ENCODE peak calls at places on chromosomes 12 and 14, in eight cellular contexts. One of them, this sample, is unnamed.

GRCh38 chr12:15728118-15728598 is 61.0 kb downstream of the EPS8 start:
- ATAC-seq in stimulated activated naive CD8-positive, alpha-beta T cell treated with anti-CD3 and anti-CD28 coated beads, Interleukin-15, amount 100 ng/mL, for 72 hours: no peak
- ATAC-seq in right cardiac atrium: peak
- ATAC-seq in IMR-90: peak
- ATAC-seq in left cardiac atrium: peak
- ATAC-seq in left ventricle myocardium superior: no peak
- ATAC-seq in Right ventricle myocardium superior: no peak
- ATAC-seq in sciatic nerve: peak
- ATAC-seq in this sample: no peak

GRCh38 chr12:109737631-109738030 is 24.0 kb downstream of the FAM222A start:
- ATAC-seq in stimulated activated naive CD8-positive, alpha-beta T cell treated with anti-CD3 and anti-CD28 coated beads, Interleukin-15, amount 100 ng/mL, for 72 hours: no peak
- ATAC-seq in right cardiac atrium: no peak
- ATAC-seq in IMR-90: no peak
- ATAC-seq in left cardiac atrium: no peak
- ATAC-seq in left ventricle myocardium superior: no peak
- ATAC-seq in Right ventricle myocardium superior: no peak
- ATAC-seq in sciatic nerve: no peak
- ATAC-seq in this sample: no peak

GRCh38 chr12:26196424-26196722 is 1.0 kb downstream of the SSPN start:
- ATAC-seq in stimulated activated naive CD8-positive, alpha-beta T cell treated with anti-CD3 and anti-CD28 coated beads, Interleukin-15, amount 100 ng/mL, for 72 hours: no peak
- ATAC-seq in right cardiac atrium: peak
- ATAC-seq in IMR-90: peak
- ATAC-seq in left cardiac atrium: peak
- ATAC-seq in left ventricle myocardium superior: peak
- ATAC-seq in Right ventricle myocardium superior: peak
- ATAC-seq in sciatic nerve: peak
- ATAC-seq in this sample: no peak

GRCh38 chr12:48903363-48903981 is 21.8 kb downstream of the FKBP11 start:
- ATAC-seq in stimulated activated naive CD8-positive, alpha-beta T cell treated with anti-CD3 and anti-CD28 coated beads, Interleukin-15, amount 100 ng/mL, for 72 hours: no peak
- ATAC-seq in right cardiac atrium: peak
- ATAC-seq in IMR-90: no peak
- ATAC-seq in left cardiac atrium: no peak
- ATAC-seq in left ventricle myocardium superior: no peak
- ATAC-seq in Right ventricle myocardium superior: no peak
- ATAC-seq in sciatic nerve: no peak
- ATAC-seq in this sample: no peak

GRCh38 chr12:131066207-131066885 is 112.6 kb downstream of the ADGRD1 start:
- ATAC-seq in stimulated activated naive CD8-positive, alpha-beta T cell treated with anti-CD3 and anti-CD28 coated beads, Interleukin-15, amount 100 ng/mL, for 72 hours: peak
- ATAC-seq in right cardiac atrium: peak
- ATAC-seq in IMR-90: no peak
- ATAC-seq in left cardiac atrium: peak
- ATAC-seq in left ventricle myocardium superior: peak
- ATAC-seq in Right ventricle myocardium superior: no peak
- ATAC-seq in sciatic nerve: peak
- ATAC-seq in this sample: no peak

GRCh38 chr14:71720978-71721624 is 211.1 kb upstream of the RGS6 start:
- ATAC-seq in stimulated activated naive CD8-positive, alpha-beta T cell treated with anti-CD3 and anti-CD28 coated beads, Interleukin-15, amount 100 ng/mL, for 72 hours: peak
- ATAC-seq in right cardiac atrium: peak
- ATAC-seq in IMR-90: peak
- ATAC-seq in left cardiac atrium: peak
- ATAC-seq in left ventricle myocardium superior: peak
- ATAC-seq in Right ventricle myocardium superior: peak
- ATAC-seq in sciatic nerve: peak
- ATAC-seq in this sample: peak

GRCh38 chr12:29725587-29726320 is 58.0 kb downstream of the TMTC1 start:
- ATAC-seq in stimulated activated naive CD8-positive, alpha-beta T cell treated with anti-CD3 and anti-CD28 coated beads, Interleukin-15, amount 100 ng/mL, for 72 hours: no peak
- ATAC-seq in right cardiac atrium: peak
- ATAC-seq in IMR-90: peak
- ATAC-seq in left cardiac atrium: peak
- ATAC-seq in left ventricle myocardium superior: peak
- ATAC-seq in Right ventricle myocardium superior: peak
- ATAC-seq in sciatic nerve: peak
- ATAC-seq in this sample: no peak

GRCh38 chr12:78118036-78118435 is 287.3 kb downstream of the NAV3 start:
- ATAC-seq in stimulated activated naive CD8-positive, alpha-beta T cell treated with anti-CD3 and anti-CD28 coated beads, Interleukin-15, amount 100 ng/mL, for 72 hours: no peak
- ATAC-seq in right cardiac atrium: no peak
- ATAC-seq in IMR-90: no peak
- ATAC-seq in left cardiac atrium: no peak
- ATAC-seq in left ventricle myocardium superior: no peak
- ATAC-seq in Right ventricle myocardium superior: no peak
- ATAC-seq in sciatic nerve: no peak
- ATAC-seq in this sample: no peak

GRCh38 chr12:69061574-69061973 is 128.6 kb upstream of the CPM start:
- ATAC-seq in stimulated activated naive CD8-positive, alpha-beta T cell treated with anti-CD3 and anti-CD28 coated beads, Interleukin-15, amount 100 ng/mL, for 72 hours: no peak
- ATAC-seq in right cardiac atrium: no peak
- ATAC-seq in IMR-90: no peak
- ATAC-seq in left cardiac atrium: no peak
- ATAC-seq in left ventricle myocardium superior: no peak
- ATAC-seq in Right ventricle myocardium superior: no peak
- ATAC-seq in sciatic nerve: no peak
- ATAC-seq in this sample: no peak

GRCh38 chr12:98253641-98254040 is 261.7 kb upstream of the TMPO start:
- ATAC-seq in stimulated activated naive CD8-positive, alpha-beta T cell treated with anti-CD3 and anti-CD28 coated beads, Interleukin-15, amount 100 ng/mL, for 72 hours: no peak
- ATAC-seq in right cardiac atrium: no peak
- ATAC-seq in IMR-90: no peak
- ATAC-seq in left cardiac atrium: no peak
- ATAC-seq in left ventricle myocardium superior: no peak
- ATAC-seq in Right ventricle myocardium superior: no peak
- ATAC-seq in sciatic nerve: no peak
- ATAC-seq in this sample: no peak

GRCh38 chr12:71948390-71948789 is 9.7 kb downstream of the TPH2 start:
- ATAC-seq in stimulated activated naive CD8-positive, alpha-beta T cell treated with anti-CD3 and anti-CD28 coated beads, Interleukin-15, amount 100 ng/mL, for 72 hours: no peak
- ATAC-seq in right cardiac atrium: no peak
- ATAC-seq in IMR-90: no peak
- ATAC-seq in left cardiac atrium: no peak
- ATAC-seq in left ventricle myocardium superior: no peak
- ATAC-seq in Right ventricle myocardium superior: no peak
- ATAC-seq in sciatic nerve: no peak
- ATAC-seq in this sample: no peak

GRCh38 chr14:50928002-50928635 is 16.2 kb downstream of the PYGL start:
- ATAC-seq in stimulated activated naive CD8-positive, alpha-beta T cell treated with anti-CD3 and anti-CD28 coated beads, Interleukin-15, amount 100 ng/mL, for 72 hours: no peak
- ATAC-seq in right cardiac atrium: peak
- ATAC-seq in IMR-90: peak
- ATAC-seq in left cardiac atrium: peak
- ATAC-seq in left ventricle myocardium superior: peak
- ATAC-seq in Right ventricle myocardium superior: peak
- ATAC-seq in sciatic nerve: peak
- ATAC-seq in this sample: no peak

GRCh38 chr12:67759829-67760228 is 111.3 kb downstream of the DYRK2 start:
- ATAC-seq in stimulated activated naive CD8-positive, alpha-beta T cell treated with anti-CD3 and anti-CD28 coated beads, Interleukin-15, amount 100 ng/mL, for 72 hours: peak
- ATAC-seq in right cardiac atrium: no peak
- ATAC-seq in IMR-90: no peak
- ATAC-seq in left cardiac atrium: no peak
- ATAC-seq in left ventricle myocardium superior: no peak
- ATAC-seq in Right ventricle myocardium superior: no peak
- ATAC-seq in sciatic nerve: no peak
- ATAC-seq in this sample: peak

GRCh38 chr14:74618078-74618952 is 6.3 kb upstream of the LTBP2 start:
- ATAC-seq in stimulated activated naive CD8-positive, alpha-beta T cell treated with anti-CD3 and anti-CD28 coated beads, Interleukin-15, amount 100 ng/mL, for 72 hours: peak
- ATAC-seq in right cardiac atrium: no peak
- ATAC-seq in IMR-90: no peak
- ATAC-seq in left cardiac atrium: no peak
- ATAC-seq in left ventricle myocardium superior: peak
- ATAC-seq in Right ventricle myocardium superior: peak
- ATAC-seq in sciatic nerve: peak
- ATAC-seq in this sample: peak

GRCh38 chr12:19130224-19131019 is 889 bp downstream of the PLEKHA5 start:
- ATAC-seq in stimulated activated naive CD8-positive, alpha-beta T cell treated with anti-CD3 and anti-CD28 coated beads, Interleukin-15, amount 100 ng/mL, for 72 hours: peak
- ATAC-seq in right cardiac atrium: peak
- ATAC-seq in IMR-90: peak
- ATAC-seq in left cardiac atrium: peak
- ATAC-seq in left ventricle myocardium superior: peak
- ATAC-seq in Right ventricle myocardium superior: peak
- ATAC-seq in sciatic nerve: peak
- ATAC-seq in this sample: peak

GRCh38 chr12:10130042-10130441 is at the start of gene CLEC7A:
- ATAC-seq in stimulated activated naive CD8-positive, alpha-beta T cell treated with anti-CD3 and anti-CD28 coated beads, Interleukin-15, amount 100 ng/mL, for 72 hours: peak
- ATAC-seq in right cardiac atrium: no peak
- ATAC-seq in IMR-90: no peak
- ATAC-seq in left cardiac atrium: peak
- ATAC-seq in left ventricle myocardium superior: peak
- ATAC-seq in Right ventricle myocardium superior: peak
- ATAC-seq in sciatic nerve: peak
- ATAC-seq in this sample: peak

GRCh38 chr12:22900401-22900800 is 275.4 kb downstream of the ETNK1 start:
- ATAC-seq in stimulated activated naive CD8-positive, alpha-beta T cell treated with anti-CD3 and anti-CD28 coated beads, Interleukin-15, amount 100 ng/mL, for 72 hours: no peak
- ATAC-seq in right cardiac atrium: no peak
- ATAC-seq in IMR-90: no peak
- ATAC-seq in left cardiac atrium: no peak
- ATAC-seq in left ventricle myocardium superior: no peak
- ATAC-seq in Right ventricle myocardium superior: no peak
- ATAC-seq in sciatic nerve: no peak
- ATAC-seq in this sample: no peak

GRCh38 chr14:61034416-61035100 is 53.5 kb downstream of the SLC38A6 start:
- ATAC-seq in stimulated activated naive CD8-positive, alpha-beta T cell treated with anti-CD3 and anti-CD28 coated beads, Interleukin-15, amount 100 ng/mL, for 72 hours: no peak
- ATAC-seq in right cardiac atrium: no peak
- ATAC-seq in IMR-90: no peak
- ATAC-seq in left cardiac atrium: no peak
- ATAC-seq in left ventricle myocardium superior: no peak
- ATAC-seq in Right ventricle myocardium superior: no peak
- ATAC-seq in sciatic nerve: no peak
- ATAC-seq in this sample: peak

GRCh38 chr12:60335765-60336164 is 739.9 kb downstream of the SLC16A7 start:
- ATAC-seq in stimulated activated naive CD8-positive, alpha-beta T cell treated with anti-CD3 and anti-CD28 coated beads, Interleukin-15, amount 100 ng/mL, for 72 hours: no peak
- ATAC-seq in right cardiac atrium: no peak
- ATAC-seq in IMR-90: peak
- ATAC-seq in left cardiac atrium: no peak
- ATAC-seq in left ventricle myocardium superior: no peak
- ATAC-seq in Right ventricle myocardium superior: no peak
- ATAC-seq in sciatic nerve: no peak
- ATAC-seq in this sample: no peak

GRCh38 chr14:59707778-59708635 is 131.4 kb upstream of the CCDC175 start:
- ATAC-seq in stimulated activated naive CD8-positive, alpha-beta T cell treated with anti-CD3 and anti-CD28 coated beads, Interleukin-15, amount 100 ng/mL, for 72 hours: no peak
- ATAC-seq in right cardiac atrium: no peak
- ATAC-seq in IMR-90: no peak
- ATAC-seq in left cardiac atrium: peak
- ATAC-seq in left ventricle myocardium superior: no peak
- ATAC-seq in Right ventricle myocardium superior: no peak
- ATAC-seq in sciatic nerve: peak
- ATAC-seq in this sample: no peak

GRCh38 chr12:96240251-96240650 is 46.1 kb downstream of the ELK3 start:
- ATAC-seq in stimulated activated naive CD8-positive, alpha-beta T cell treated with anti-CD3 and anti-CD28 coated beads, Interleukin-15, amount 100 ng/mL, for 72 hours: no peak
- ATAC-seq in right cardiac atrium: no peak
- ATAC-seq in IMR-90: no peak
- ATAC-seq in left cardiac atrium: no peak
- ATAC-seq in left ventricle myocardium superior: no peak
- ATAC-seq in Right ventricle myocardium superior: no peak
- ATAC-seq in sciatic nerve: no peak
- ATAC-seq in this sample: no peak

GRCh38 chr14:75969891-75970290 is 11.9 kb downstream of the TGFB3 start:
- ATAC-seq in stimulated activated naive CD8-positive, alpha-beta T cell treated with anti-CD3 and anti-CD28 coated beads, Interleukin-15, amount 100 ng/mL, for 72 hours: no peak
- ATAC-seq in right cardiac atrium: peak
- ATAC-seq in IMR-90: no peak
- ATAC-seq in left cardiac atrium: peak
- ATAC-seq in left ventricle myocardium superior: peak
- ATAC-seq in Right ventricle myocardium superior: no peak
- ATAC-seq in sciatic nerve: peak
- ATAC-seq in this sample: no peak

GRCh38 chr12:68538722-68539614 is 71.7 kb upstream of the RAP1B start:
- ATAC-seq in stimulated activated naive CD8-positive, alpha-beta T cell treated with anti-CD3 and anti-CD28 coated beads, Interleukin-15, amount 100 ng/mL, for 72 hours: peak
- ATAC-seq in right cardiac atrium: peak
- ATAC-seq in IMR-90: peak
- ATAC-seq in left cardiac atrium: peak
- ATAC-seq in left ventricle myocardium superior: peak
- ATAC-seq in Right ventricle myocardium superior: peak
- ATAC-seq in sciatic nerve: peak
- ATAC-seq in this sample: peak

GRCh38 chr12:15171015-15171646 is 50.1 kb downstream of the RERG start:
- ATAC-seq in stimulated activated naive CD8-positive, alpha-beta T cell treated with anti-CD3 and anti-CD28 coated beads, Interleukin-15, amount 100 ng/mL, for 72 hours: no peak
- ATAC-seq in right cardiac atrium: peak
- ATAC-seq in IMR-90: no peak
- ATAC-seq in left cardiac atrium: peak
- ATAC-seq in left ventricle myocardium superior: no peak
- ATAC-seq in Right ventricle myocardium superior: no peak
- ATAC-seq in sciatic nerve: no peak
- ATAC-seq in this sample: no peak

GRCh38 chr12:119208626-119209061 is 29.9 kb downstream of the HSPB8 start:
- ATAC-seq in stimulated activated naive CD8-positive, alpha-beta T cell treated with anti-CD3 and anti-CD28 coated beads, Interleukin-15, amount 100 ng/mL, for 72 hours: no peak
- ATAC-seq in right cardiac atrium: peak
- ATAC-seq in IMR-90: peak
- ATAC-seq in left cardiac atrium: peak
- ATAC-seq in left ventricle myocardium superior: peak
- ATAC-seq in Right ventricle myocardium superior: peak
- ATAC-seq in sciatic nerve: peak
- ATAC-seq in this sample: no peak

GRCh38 chr12:11662369-11662768 is 12.9 kb downstream of the ETV6 start:
- ATAC-seq in stimulated activated naive CD8-positive, alpha-beta T cell treated with anti-CD3 and anti-CD28 coated beads, Interleukin-15, amount 100 ng/mL, for 72 hours: peak
- ATAC-seq in right cardiac atrium: no peak
- ATAC-seq in IMR-90: no peak
- ATAC-seq in left cardiac atrium: no peak
- ATAC-seq in left ventricle myocardium superior: no peak
- ATAC-seq in Right ventricle myocardium superior: no peak
- ATAC-seq in sciatic nerve: no peak
- ATAC-seq in this sample: peak

GRCh38 chr14:101851716-101852395 is 90.3 kb downstream of the PPP2R5C start:
- ATAC-seq in stimulated activated naive CD8-positive, alpha-beta T cell treated with anti-CD3 and anti-CD28 coated beads, Interleukin-15, amount 100 ng/mL, for 72 hours: no peak
- ATAC-seq in right cardiac atrium: no peak
- ATAC-seq in IMR-90: no peak
- ATAC-seq in left cardiac atrium: no peak
- ATAC-seq in left ventricle myocardium superior: no peak
- ATAC-seq in Right ventricle myocardium superior: no peak
- ATAC-seq in sciatic nerve: no peak
- ATAC-seq in this sample: no peak

GRCh38 chr12:55713721-55714120 is 2.1 kb upstream of the BLOC1S1 start:
- ATAC-seq in stimulated activated naive CD8-positive, alpha-beta T cell treated with anti-CD3 and anti-CD28 coated beads, Interleukin-15, amount 100 ng/mL, for 72 hours: no peak
- ATAC-seq in right cardiac atrium: no peak
- ATAC-seq in IMR-90: peak
- ATAC-seq in left cardiac atrium: no peak
- ATAC-seq in left ventricle myocardium superior: no peak
- ATAC-seq in Right ventricle myocardium superior: no peak
- ATAC-seq in sciatic nerve: no peak
- ATAC-seq in this sample: no peak

GRCh38 chr12:55693323-55694187 is 14.1 kb downstream of the ITGA7 start:
- ATAC-seq in stimulated activated naive CD8-positive, alpha-beta T cell treated with anti-CD3 and anti-CD28 coated beads, Interleukin-15, amount 100 ng/mL, for 72 hours: no peak
- ATAC-seq in right cardiac atrium: no peak
- ATAC-seq in IMR-90: no peak
- ATAC-seq in left cardiac atrium: peak
- ATAC-seq in left ventricle myocardium superior: no peak
- ATAC-seq in Right ventricle myocardium superior: no peak
- ATAC-seq in sciatic nerve: no peak
- ATAC-seq in this sample: no peak

GRCh38 chr14:74358176-74358829 is 10.0 kb downstream of the VRTN start:
- ATAC-seq in stimulated activated naive CD8-positive, alpha-beta T cell treated with anti-CD3 and anti-CD28 coated beads, Interleukin-15, amount 100 ng/mL, for 72 hours: no peak
- ATAC-seq in right cardiac atrium: no peak
- ATAC-seq in IMR-90: no peak
- ATAC-seq in left cardiac atrium: no peak
- ATAC-seq in left ventricle myocardium superior: no peak
- ATAC-seq in Right ventricle myocardium superior: no peak
- ATAC-seq in sciatic nerve: no peak
- ATAC-seq in this sample: no peak

GRCh38 chr12:72433298-72433697 is 161.1 kb downstream of the TRHDE start:
- ATAC-seq in stimulated activated naive CD8-positive, alpha-beta T cell treated with anti-CD3 and anti-CD28 coated beads, Interleukin-15, amount 100 ng/mL, for 72 hours: no peak
- ATAC-seq in right cardiac atrium: no peak
- ATAC-seq in IMR-90: no peak
- ATAC-seq in left cardiac atrium: no peak
- ATAC-seq in left ventricle myocardium superior: no peak
- ATAC-seq in Right ventricle myocardium superior: no peak
- ATAC-seq in sciatic nerve: no peak
- ATAC-seq in this sample: no peak

GRCh38 chr12:570949-571794 is 92.1 kb downstream of the NINJ2 start:
- ATAC-seq in stimulated activated naive CD8-positive, alpha-beta T cell treated with anti-CD3 and anti-CD28 coated beads, Interleukin-15, amount 100 ng/mL, for 72 hours: no peak
- ATAC-seq in right cardiac atrium: peak
- ATAC-seq in IMR-90: peak
- ATAC-seq in left cardiac atrium: peak
- ATAC-seq in left ventricle myocardium superior: peak
- ATAC-seq in Right ventricle myocardium superior: peak
- ATAC-seq in sciatic nerve: peak
- ATAC-seq in this sample: no peak

GRCh38 chr12:126191037-126191891 is 1126.0 kb downstream of the AACS start:
- ATAC-seq in stimulated activated naive CD8-positive, alpha-beta T cell treated with anti-CD3 and anti-CD28 coated beads, Interleukin-15, amount 100 ng/mL, for 72 hours: no peak
- ATAC-seq in right cardiac atrium: peak
- ATAC-seq in IMR-90: no peak
- ATAC-seq in left cardiac atrium: peak
- ATAC-seq in left ventricle myocardium superior: no peak
- ATAC-seq in Right ventricle myocardium superior: no peak
- ATAC-seq in sciatic nerve: no peak
- ATAC-seq in this sample: no peak